ENCODE peak calls at places on chromosomes 16 and 17, in seven cellular contexts. U, X, R, M, V, O and F are unnamed samples.

GRCh38 chr16:89344846-89345577 is 127.5 kb downstream of the ZNF778 start:
- DNase-seq in R (no peak), O (peak), U (no peak), V (no peak), M (no peak), X (no peak), F (no peak)

GRCh38 chr17:64006361-64007088 is 8.4 kb downstream of the PRR29 start:
- DNase-seq in U (no peak), O (no peak), M (no peak), V (no peak), X (no peak), R (no peak), F (no peak)

GRCh38 chr17:13162361-13162760 is 144.5 kb upstream of the ELAC2 start:
- DNase-seq in O (no peak), R (no peak), V (no peak), M (no peak), X (no peak), U (no peak), F (no peak)

GRCh38 chr17:57557793-57558681 is 187.1 kb downstream of the CCDC182 start:
- DNase-seq in X (peak), M (no peak), U (no peak), O (no peak), V (peak), R (no peak), F (no peak)

GRCh38 chr16:85029413-85029794 is 1.8 kb downstream of the KIAA0513 start:
- DNase-seq in M (no peak), O (no peak), R (no peak), V (peak), U (peak), X (peak), F (peak)

GRCh38 chr17:38561416-38562214 is 44.1 kb downstream of the SRCIN1 start:
- DNase-seq in U (no peak), M (no peak), X (no peak), O (no peak), V (no peak), R (no peak), F (no peak)

GRCh38 chr17:46169913-46170312 is 23.3 kb downstream of the KANSL1 start:
- DNase-seq in R (no peak), M (no peak), U (no peak), X (no peak), O (no peak), V (no peak), F (no peak)

GRCh38 chr16:79415983-79416641 is 184.4 kb downstream of the MAF start:
- DNase-seq in O (no peak), R (no peak), X (no peak), V (no peak), M (no peak), U (no peak), F (peak)

GRCh38 chr16:66054095-66054494 is 312.4 kb upstream of the CDH5 start:
- DNase-seq in U (no peak), V (no peak), M (no peak), R (peak), O (no peak), X (no peak), F (no peak)

GRCh38 chr16:1181715-1182671 is 29.1 kb downstream of the CACNA1H start:
- DNase-seq in R (no peak), V (peak), X (no peak), U (no peak), O (no peak), M (no peak), F (no peak)

GRCh38 chr17:65088621-65089385 is 32.3 kb upstream of the GNA13 start:
- DNase-seq in U (no peak), X (no peak), O (no peak), V (no peak), M (no peak), R (no peak), F (no peak)

GRCh38 chr17:73283841-73284282 is 22.2 kb upstream of the CPSF4L start:
- DNase-seq in O (no peak), R (no peak), U (no peak), X (no peak), V (no peak), M (no peak), F (no peak)

GRCh38 chr17:50487213-50488096 is 8.8 kb downstream of the RSAD1 start:
- DNase-seq in R (no peak), V (peak), M (no peak), X (peak), O (no peak), U (no peak), F (no peak)

GRCh38 chr17:63439682-63440081 is 6.4 kb downstream of the CYB561 start:
- DNase-seq in U (no peak), M (no peak), V (no peak), O (no peak), R (no peak), X (no peak), F (no peak)

GRCh38 chr16:58837950-58838349 is 103.8 kb upstream of the GOT2 start:
- DNase-seq in U (no peak), V (no peak), R (no peak), X (no peak), M (no peak), O (no peak), F (no peak)

GRCh38 chr16:78916928-78917545 is 683.5 kb downstream of the MAF start:
- DNase-seq in M (no peak), R (no peak), U (no peak), O (no peak), V (no peak), X (no peak), F (no peak)

GRCh38 chr16:47716571-47716970 is 255.4 kb downstream of the PHKB start:
- DNase-seq in M (no peak), V (no peak), U (no peak), X (peak), O (no peak), R (no peak), F (no peak)

GRCh38 chr16:65044861-65045260 is 77.0 kb downstream of the CDH11 start:
- DNase-seq in U (no peak), O (no peak), V (no peak), M (no peak), R (no peak), X (no peak), F (no peak)

GRCh38 chr17:82889496-82890338 is 49.9 kb upstream of the ZNF750 start:
- DNase-seq in M (no peak), O (no peak), U (no peak), V (peak), R (no peak), X (peak), F (no peak)
- H3K27ac ChIP-seq in M (no peak), O (no peak), U (no peak), V (peak), R (peak), X (peak), F (no peak)

GRCh38 chr17:17201907-17202306 is 4.2 kb downstream of the PLD6 start:
- DNase-seq in M (no peak), O (no peak), X (no peak), R (no peak), U (no peak), V (no peak), F (no peak)
- H3K27ac ChIP-seq in M (no peak), O (no peak), X (no peak), R (peak), U (no peak), V (no peak), F (no peak)

GRCh38 chr17:71830916-71831315 is 289.9 kb upstream of the SOX9 start:
- DNase-seq in R (no peak), X (no peak), O (no peak), M (no peak), V (no peak), U (no peak), F (no peak)

GRCh38 chr17:71824671-71825070 is 296.1 kb upstream of the SOX9 start:
- DNase-seq in R (no peak), U (no peak), V (no peak), O (no peak), X (no peak), M (no peak), F (no peak)

GRCh38 chr17:71828182-71828596 is 292.6 kb upstream of the SOX9 start:
- DNase-seq in R (no peak), V (no peak), M (no peak), O (no peak), U (no peak), X (no peak), F (no peak)
- H3K27ac ChIP-seq in R (no peak), V (no peak), M (no peak), O (no peak), U (no peak), X (no peak), F (no peak)

GRCh38 chr16:20253825-20254224 is 73.5 kb downstream of the GP2 start:
- DNase-seq in X (no peak), O (no peak), R (no peak), M (no peak), U (no peak), V (no peak), F (no peak)

GRCh38 chr16:20259549-20259948 is 67.8 kb downstream of the GP2 start:
- DNase-seq in M (peak), O (no peak), R (no peak), X (no peak), V (no peak), U (no peak), F (no peak)

GRCh38 chr16:20257234-20257633 is 70.1 kb downstream of the GP2 start:
- DNase-seq in U (no peak), O (no peak), V (no peak), M (no peak), R (no peak), X (no peak), F (no peak)

GRCh38 chr16:20260215-20261009 is 66.9 kb downstream of the GP2 start:
- DNase-seq in V (no peak), R (no peak), M (no peak), O (no peak), X (no peak), U (no peak), F (no peak)

GRCh38 chr16:20255002-20255401 is 72.3 kb downstream of the GP2 start:
- DNase-seq in V (no peak), U (no peak), M (no peak), O (no peak), R (no peak), X (no peak), F (no peak)
- H3K27ac ChIP-seq in V (no peak), U (no peak), M (no peak), O (no peak), R (no peak), X (no peak), F (no peak)

GRCh38 chr16:72835041-72835440 is 212.9 kb downstream of the ZFHX3 start:
- DNase-seq in V (no peak), O (no peak), M (no peak), X (no peak), R (no peak), U (no peak), F (no peak)

GRCh38 chr16:72833969-72834368 is 214.0 kb downstream of the ZFHX3 start:
- DNase-seq in R (no peak), X (no peak), V (no peak), O (no peak), M (no peak), U (no peak), F (no peak)

GRCh38 chr16:72833491-72833890 is 214.4 kb downstream of the ZFHX3 start:
- DNase-seq in M (no peak), X (no peak), U (no peak), O (no peak), V (peak), R (no peak), F (no peak)

GRCh38 chr16:72834499-72834898 is 213.4 kb downstream of the ZFHX3 start:
- DNase-seq in V (no peak), U (no peak), O (no peak), X (no peak), R (no peak), M (no peak), F (no peak)

DNA sequence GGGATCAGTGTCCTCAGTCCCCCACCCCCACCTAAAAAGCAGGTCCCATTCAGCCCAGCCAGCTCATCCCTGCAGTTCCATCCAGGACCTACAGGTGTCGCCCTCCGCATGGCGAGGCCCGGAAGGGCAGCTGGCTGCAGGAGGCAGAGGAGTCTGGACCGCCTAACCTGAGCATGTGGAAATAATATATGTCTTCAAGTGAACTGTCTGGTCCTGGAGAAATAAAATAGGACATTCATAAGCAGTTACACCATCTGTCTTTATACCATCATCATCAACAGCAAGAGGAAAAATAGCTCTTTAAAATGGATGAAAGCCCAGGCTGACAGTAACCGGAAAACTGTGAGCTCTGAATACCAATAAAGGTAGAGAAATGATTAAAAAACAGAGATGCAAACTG is 215.3 kb downstream of the ZFHX3 start:
- DNase-seq in M (peak), O (peak), R (peak), V (peak), U (peak), X (peak), F (peak)
- H3K27ac ChIP-seq in M (no peak), O (no peak), R (peak), V (peak), U (no peak), X (no peak), F (no peak)

DNA sequence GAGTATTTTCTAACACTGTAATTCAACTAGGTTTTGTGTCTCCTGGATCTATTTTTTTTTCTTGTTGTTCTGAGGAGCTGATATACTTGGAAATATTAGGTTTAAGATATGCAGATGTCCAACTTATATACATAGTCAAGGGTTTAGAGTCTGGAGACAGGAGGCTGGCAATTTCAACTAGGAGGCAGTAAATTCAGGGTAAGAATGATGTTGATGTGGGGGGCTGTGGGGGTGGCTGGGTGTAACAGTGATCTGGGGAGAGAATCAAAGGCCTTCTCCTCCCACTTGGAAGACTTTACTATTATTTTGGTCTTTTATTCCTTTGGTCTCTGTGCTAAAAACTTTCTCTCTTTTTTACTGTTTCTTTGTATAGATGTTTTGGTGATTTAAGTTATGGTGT is 88.0 kb downstream of the MAP2K6 start:
- DNase-seq in U (no peak), X (no peak), R (no peak), M (no peak), O (no peak), V (no peak), F (no peak)
- H3K27ac ChIP-seq in U (no peak), X (no peak), R (peak), M (no peak), O (peak), V (peak), F (no peak)

DNA sequence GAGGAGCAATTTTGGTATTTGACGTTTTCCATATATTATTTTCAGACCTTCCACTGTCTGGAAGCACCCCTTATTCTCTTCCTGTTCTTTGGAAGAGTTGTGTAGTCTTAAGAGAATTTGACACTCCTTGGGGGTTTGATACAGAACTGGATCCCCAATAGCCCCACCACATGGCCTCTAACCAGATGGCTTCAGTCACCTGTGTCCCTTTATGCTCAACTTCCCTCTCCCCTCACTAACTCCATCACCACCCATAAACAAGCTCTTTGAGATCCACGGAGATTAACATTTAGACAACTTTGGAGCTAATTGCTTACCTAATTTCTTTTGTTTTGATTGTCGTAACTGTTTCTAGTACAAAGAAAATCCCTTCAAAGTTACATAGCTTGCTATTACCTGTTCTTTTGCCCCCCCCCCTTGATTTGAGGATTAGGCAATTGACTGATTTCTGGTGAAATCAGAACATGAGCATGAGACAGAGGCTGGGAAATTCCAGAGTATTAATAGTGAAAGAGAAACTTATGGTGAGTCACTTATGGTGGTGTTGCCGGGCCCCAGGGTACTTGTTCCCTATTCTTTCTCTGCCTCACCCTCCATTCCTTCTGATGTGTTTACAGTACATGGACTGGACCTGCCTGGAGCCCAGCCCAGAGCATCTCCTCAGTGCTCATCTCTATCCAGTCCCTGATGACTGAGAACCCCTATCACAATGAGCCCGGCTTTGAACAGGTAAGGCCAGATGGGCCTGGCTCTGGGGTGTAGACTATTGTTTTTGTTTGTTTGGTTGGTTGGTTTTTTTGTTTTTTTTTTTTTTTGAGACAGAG is 7.5 kb downstream of the UBE2Z start:
- DNase-seq in O (no peak), V (peak), M (no peak), R (no peak), U (peak), X (peak), F (no peak)
- H3K27ac ChIP-seq in O (peak), V (peak), M (no peak), R (peak), U (no peak), X (peak), F (no peak)

DNA sequence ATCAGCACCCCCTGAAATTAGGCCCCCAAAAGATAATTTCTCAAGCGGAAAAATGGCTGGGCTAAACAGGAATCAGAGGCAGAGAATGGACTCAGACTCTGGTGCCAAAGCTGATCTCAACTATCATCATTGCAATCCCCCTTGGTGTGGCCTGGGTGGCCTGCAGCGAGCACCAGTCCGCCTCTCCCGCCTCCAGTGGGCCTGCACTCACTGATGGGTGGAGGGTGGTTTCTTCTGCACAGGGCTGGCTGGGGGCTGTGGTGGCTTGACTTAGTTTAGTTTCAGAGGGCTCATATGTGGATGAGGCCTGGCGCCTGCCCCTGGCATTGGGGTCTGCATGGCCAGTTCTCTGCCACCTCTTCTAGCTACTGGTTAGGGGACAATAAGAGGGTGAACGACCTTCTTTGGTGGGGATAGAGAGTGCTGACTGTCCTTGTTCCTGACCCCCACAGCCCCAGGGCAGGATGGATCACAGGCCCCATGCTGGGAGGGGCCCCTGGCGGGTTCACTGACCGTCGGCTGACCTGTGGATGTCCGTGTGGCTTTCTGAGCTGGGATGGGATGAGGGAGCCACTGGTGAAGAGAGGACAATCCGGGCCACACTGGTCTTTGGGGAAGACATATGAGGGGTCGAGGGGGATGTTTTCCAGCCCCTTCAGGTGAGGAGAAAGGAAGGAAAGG is 62.7 kb downstream of the SNX20 start:
- DNase-seq in M (no peak), X (no peak), V (no peak), R (no peak), O (no peak), U (no peak), F (no peak)
- H3K27ac ChIP-seq in M (no peak), X (no peak), V (no peak), R (no peak), O (no peak), U (no peak), F (no peak)

GRCh38 chr16:68433316-68433715 is 15.0 kb downstream of the SMPD3 start:
- DNase-seq in M (no peak), U (no peak), R (no peak), O (no peak), X (no peak), V (no peak), F (no peak)
- H3K27ac ChIP-seq in M (no peak), U (no peak), R (no peak), O (no peak), X (no peak), V (no peak), F (no peak)

GRCh38 chr17:27464431-27464830 is 8.2 kb downstream of the KSR1 start:
- DNase-seq in U (no peak), V (no peak), M (no peak), R (no peak), O (no peak), X (no peak), F (no peak)

GRCh38 chr17:27463235-27463677 is 7.0 kb downstream of the KSR1 start:
- DNase-seq in O (no peak), M (no peak), R (no peak), U (no peak), V (no peak), X (no peak), F (no peak)

GRCh38 chr17:27469256-27469655 is 13.0 kb downstream of the KSR1 start:
- DNase-seq in X (no peak), U (no peak), M (no peak), V (no peak), O (no peak), R (no peak), F (no peak)

GRCh38 chr17:27466376-27466747 is 10.1 kb downstream of the KSR1 start:
- DNase-seq in V (no peak), U (no peak), M (peak), R (no peak), X (no peak), O (no peak), F (no peak)

DNA sequence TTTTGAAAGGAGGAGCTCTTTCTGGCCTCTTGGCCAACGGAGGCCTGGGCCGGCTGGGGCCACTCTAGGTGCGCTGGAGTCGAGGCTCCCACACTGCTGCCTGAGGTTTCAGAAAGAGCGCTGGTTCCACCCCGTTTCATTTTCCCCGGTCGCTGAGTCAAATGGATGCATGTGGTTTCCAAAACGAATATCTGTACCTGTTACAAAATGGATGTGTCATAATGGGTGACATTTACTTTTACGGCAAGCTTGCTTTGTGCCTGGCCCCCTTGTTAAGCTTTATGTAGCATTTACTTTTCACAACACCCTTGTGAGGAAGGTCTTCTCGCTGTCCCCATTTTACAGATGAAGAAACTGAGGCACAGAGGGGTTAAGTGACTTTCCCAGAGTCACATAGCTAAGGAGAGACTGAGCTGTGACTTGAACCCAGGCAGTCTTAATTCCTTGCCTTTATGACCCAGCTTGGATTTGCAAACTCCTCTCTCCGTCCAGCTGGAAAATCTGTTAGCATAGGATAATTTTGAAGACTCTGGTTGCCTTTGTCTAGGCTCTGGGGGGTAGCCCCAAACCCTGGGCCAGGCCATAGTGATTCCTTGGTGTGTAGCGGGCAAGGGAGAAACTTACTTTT is 10.6 kb downstream of the KSR1 start:
- DNase-seq in O (no peak), R (no peak), U (peak), M (peak), V (no peak), X (no peak), F (peak)
- H3K27ac ChIP-seq in O (no peak), R (peak), U (no peak), M (peak), V (no peak), X (no peak), F (no peak)